ENCODE peak calls at places on chromosomes 12 and 14, in nine cellular contexts. B is activated CD4-positive, CD25-positive, alpha-beta regulatory T cell treated with anti-CD3 and anti-CD28 coated beads, Interleukin-2, amount 50 U/mL, for 72 hours; G is NCI-H460; R is GM10248; L is central memory CD4-positive, alpha-beta T cell; Z is T-helper 2 cell; Q is cardiac muscle cell; E is NCI-H2029 treated with DMSO at 0.1 percent for 48 hours; O is HuH-7.5. M is an unnamed sample.

GRCh38 chr14:106846218-106846617 is 1319.8 kb downstream of the TMEM121 start:
- DNase-seq in B (no peak), G (no peak), R (no peak), L (no peak), Z (no peak), Q (no peak), E (no peak), O (no peak), M (no peak)

GRCh38 chr12:18798445-18799139 is 60.7 kb downstream of the CAPZA3 start:
- DNase-seq in B (no peak), G (no peak), R (no peak), L (no peak), Z (no peak), Q (peak; percentile 54), E (no peak), O (no peak), M (no peak)

GRCh38 chr12:7068240-7068993 is 7.9 kb downstream of the C1S start:
- DNase-seq in B (no peak), G (no peak), R (no peak), L (no peak), Z (no peak), Q (peak; percentile 81), E (no peak), O (no peak), M (no peak)

GRCh38 chr14:72731252-72732020 is 162.5 kb downstream of the DPF3 start:
- DNase-seq in B (no peak), G (no peak), R (no peak), L (no peak), Z (no peak), Q (no peak), E (no peak), O (no peak), M (no peak)

GRCh38 chr12:52151859-52152783 is 39.7 kb downstream of the KRT80 start:
- DNase-seq in B (peak; percentile 69), G (peak; percentile 76), R (peak; percentile 78), L (peak; percentile 75), Z (peak; percentile 58), Q (peak; percentile 71), E (no peak), O (peak; percentile 90), M (peak; percentile 70)

GRCh38 chr14:100585448-100586152 is 1.6 kb downstream of the BEGAIN start:
- DNase-seq in B (peak; percentile 17), G (no peak), R (no peak), L (no peak), Z (no peak), Q (no peak), E (no peak), O (no peak), M (no peak)

GRCh38 chr12:1500095-1500801 is 94.1 kb downstream of the FBXL14 start:
- DNase-seq in B (no peak), G (peak; percentile 99), R (no peak), L (no peak), Z (no peak), Q (peak; percentile 44), E (no peak), O (no peak), M (no peak)

GRCh38 chr12:64104376-64104775 is 117.7 kb downstream of the KICS2 start:
- DNase-seq in B (no peak), G (no peak), R (no peak), L (no peak), Z (no peak), Q (peak; percentile 51), E (no peak), O (no peak), M (no peak)

GRCh38 chr14:64450255-64450654 is 15.0 kb upstream of the AKAP5 start:
- DNase-seq in B (no peak), G (no peak), R (no peak), L (no peak), Z (no peak), Q (no peak), E (no peak), O (no peak), M (no peak)

GRCh38 chr12:127926004-127926403 is 341.0 kb upstream of the TMEM132C start:
- DNase-seq in B (no peak), G (peak; percentile 17), R (no peak), L (no peak), Z (no peak), Q (no peak), E (no peak), O (no peak), M (no peak)

GRCh38 chr12:33267641-33268040 is 172.0 kb downstream of the SYT10 start:
- DNase-seq in B (no peak), G (no peak), R (no peak), L (no peak), Z (no peak), Q (no peak), E (no peak), O (no peak), M (no peak)

GRCh38 chr14:61103541-61104339 is 122.7 kb downstream of the SLC38A6 start:
- DNase-seq in B (no peak), G (peak; percentile 93), R (peak; percentile 74), L (no peak), Z (no peak), Q (peak; percentile 94), E (no peak), O (no peak), M (no peak)

GRCh38 chr12:108218911-108219310 is 89.8 kb downstream of the WSCD2 start:
- DNase-seq in B (no peak), G (no peak), R (no peak), L (no peak), Z (no peak), Q (no peak), E (no peak), O (no peak), M (no peak)

GRCh38 chr12:75990189-75990912 is 41.2 kb downstream of the PHLDA1 start:
- DNase-seq in B (no peak), G (no peak), R (no peak), L (no peak), Z (no peak), Q (no peak), E (no peak), O (peak; percentile 9), M (no peak)